ENCODE peak calls at places on chromosomes 1 and 21, in four cellular contexts. V is K562, A is HepG2, D is GM12878. S is an unnamed sample.

GRCh38 chr1:67853704-67854103 is 20.4 kb upstream of the GNG12 start:
- DNase-seq in D (no peak), A (peak), V (peak), S (peak)

GRCh38 chr1:172603816-172604215 is 55.1 kb upstream of the FASLG start:
- DNase-seq in A (no peak), D (no peak), V (no peak), S (no peak)

GRCh38 chr1:49016030-49016991 is 239.6 kb upstream of the BEND5 start:
- DNase-seq in V (no peak), A (no peak), D (no peak), S (no peak)

GRCh38 chr1:172956871-172957270 is 93.9 kb downstream of the TNFSF18 start:
- DNase-seq in V (no peak), A (no peak), D (no peak), S (peak)

GRCh38 chr21:29078884-29079765 is 5.7 kb upstream of the CCT8 start:
- DNase-seq in D (peak), V (peak), A (no peak), S (no peak)

GRCh38 chr1:232378266-232379041 is 251.5 kb downstream of the SIPA1L2 start:
- DNase-seq in A (no peak), D (no peak), V (no peak), S (no peak)

GRCh38 chr21:41725421-41726021 is 41.3 kb downstream of the RIPK4 start:
- DNase-seq in A (no peak), D (no peak), V (no peak), S (no peak)

GRCh38 chr1:195697130-195697529 is 911.1 kb downstream of the KCNT2 start:
- DNase-seq in V (no peak), D (no peak), A (no peak), S (no peak)

GRCh38 chr1:200029624-200030074 is 2.1 kb downstream of the NR5A2 start:
- DNase-seq in V (no peak), D (no peak), A (no peak), S (no peak)

GRCh38 chr1:43936470-43937151 is 3.0 kb downstream of the ARTN start:
- DNase-seq in A (peak), V (no peak), D (no peak), S (peak)

DNA sequence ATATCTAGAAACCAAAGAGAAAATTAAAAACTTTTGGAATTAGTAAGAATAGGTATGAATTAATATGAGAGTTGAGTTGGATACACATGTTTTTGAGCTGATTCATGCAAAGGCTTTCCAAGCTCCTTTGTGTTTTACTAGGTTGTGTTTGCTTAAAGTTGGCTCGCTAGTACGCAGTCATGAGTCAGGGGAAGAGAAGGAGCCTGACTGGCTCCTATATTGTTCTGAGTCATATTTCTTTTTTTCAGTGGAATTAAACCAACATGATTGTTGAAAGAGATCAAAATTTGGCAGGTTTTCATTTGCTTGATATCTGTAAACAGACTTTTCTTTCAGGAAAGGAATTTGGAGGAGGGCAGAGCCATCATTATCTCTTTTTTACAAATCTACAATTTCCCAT is 66.7 kb downstream of the MAGI3 start:
- DNase-seq in D (no peak), A (peak), V (peak), S (peak)
- TF ChIP-seq MYC in D (no peak), A (no peak), V (no peak), S (no peak)

GRCh38 chr1:201883786-201884185 is 4.9 kb upstream of the SHISA4 start:
- DNase-seq in V (peak), D (no peak), A (peak), S (peak)
- TF ChIP-seq POLR2AphosphoS5 in V (no peak), D (peak), A (no peak), S (no peak)

DNA sequence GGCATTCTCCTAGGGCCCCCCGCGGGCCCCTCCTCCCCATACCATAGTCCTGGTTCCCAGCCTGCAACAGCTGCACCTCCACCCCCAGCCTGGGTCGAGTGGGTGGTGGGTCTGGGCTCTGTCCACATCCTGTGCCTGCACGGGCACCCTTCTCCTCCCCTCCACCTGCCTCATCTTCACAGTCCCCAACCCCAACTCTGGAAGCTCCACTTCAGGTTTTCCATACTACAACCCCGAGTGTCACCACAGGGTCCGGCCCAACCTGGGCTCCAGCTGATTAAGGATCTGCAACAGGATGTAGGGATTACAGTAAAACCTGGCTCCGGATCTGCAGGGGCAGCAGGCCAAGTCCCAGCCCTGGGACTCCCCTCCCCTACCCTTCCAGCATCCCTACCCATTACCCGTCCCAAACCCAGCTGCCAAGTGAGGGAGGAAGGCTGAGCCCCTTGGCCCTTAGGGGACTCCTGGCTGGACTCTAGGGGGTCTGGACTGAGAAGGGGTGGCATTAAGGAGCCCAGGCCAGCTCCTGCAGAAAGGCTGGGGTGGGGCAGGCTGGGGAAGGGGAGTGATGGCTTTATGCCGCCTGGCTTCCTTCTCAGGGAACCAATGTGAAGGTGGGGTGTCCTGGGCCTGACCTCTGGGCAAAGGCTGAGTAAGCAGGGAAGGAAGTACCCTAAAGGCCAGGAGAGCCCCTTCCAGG is 116.8 kb downstream of the CASZ1 start:
- DNase-seq in D (no peak), V (peak), A (peak), S (peak)
- TF ChIP-seq MYC in D (no peak), V (no peak), A (no peak), S (no peak)

GRCh38 chr1:230322421-230322756 is 103.7 kb downstream of the PGBD5 start:
- DNase-seq in A (no peak), D (no peak), V (no peak), S (no peak)
- TF ChIP-seq POLR2AphosphoS5 in A (no peak), D (no peak), V (no peak), S (no peak)

GRCh38 chr1:109808703-109809102 is 45.0 kb upstream of the EPS8L3 start:
- DNase-seq in D (no peak), V (no peak), A (no peak), S (no peak)
- TF ChIP-seq MYC in D (no peak), V (no peak), A (no peak), S (no peak)

GRCh38 chr1:112685913-112686312 is 11.5 kb downstream of the MOV10 start:
- DNase-seq in A (no peak), D (no peak), V (no peak), S (no peak)
- TF ChIP-seq POLR2AphosphoS5 in A (no peak), D (no peak), V (no peak), S (no peak)

GRCh38 chr1:64484651-64485050 is 14.7 kb downstream of the CACHD1 start:
- DNase-seq in V (no peak), A (no peak), D (no peak), S (peak)

GRCh38 chr1:64480999-64481772 is 11.3 kb downstream of the CACHD1 start:
- DNase-seq in V (peak), D (no peak), A (no peak), S (peak)

GRCh38 chr1:64483711-64484454 is 14.0 kb downstream of the CACHD1 start:
- DNase-seq in A (no peak), V (no peak), D (no peak), S (no peak)

GRCh38 chr1:64482128-64482527 is 12.2 kb downstream of the CACHD1 start:
- DNase-seq in D (no peak), V (no peak), A (no peak), S (no peak)

DNA sequence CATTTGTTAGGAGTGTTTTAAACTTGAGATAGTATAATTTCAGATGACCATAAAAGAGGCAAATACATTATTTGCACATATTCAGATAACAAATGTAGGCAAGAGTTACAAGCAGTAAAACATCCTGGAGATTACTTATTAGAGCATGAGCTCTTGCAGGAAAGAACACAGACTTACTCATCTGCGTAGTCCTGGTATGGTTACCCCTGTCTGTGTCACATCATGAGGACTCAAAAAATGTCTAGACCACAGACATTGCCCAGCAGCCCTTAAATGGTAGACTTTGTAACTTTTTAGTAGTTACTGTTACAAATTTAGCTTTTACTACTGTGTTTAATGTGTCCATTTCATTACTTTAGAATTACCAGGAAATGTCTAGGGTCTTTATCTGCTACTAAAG is 12.8 kb downstream of the CACHD1 start:
- DNase-seq in A (no peak), D (no peak), V (no peak), S (no peak)
- TF ChIP-seq MYC in A (no peak), D (no peak), V (no peak), S (no peak)

DNA sequence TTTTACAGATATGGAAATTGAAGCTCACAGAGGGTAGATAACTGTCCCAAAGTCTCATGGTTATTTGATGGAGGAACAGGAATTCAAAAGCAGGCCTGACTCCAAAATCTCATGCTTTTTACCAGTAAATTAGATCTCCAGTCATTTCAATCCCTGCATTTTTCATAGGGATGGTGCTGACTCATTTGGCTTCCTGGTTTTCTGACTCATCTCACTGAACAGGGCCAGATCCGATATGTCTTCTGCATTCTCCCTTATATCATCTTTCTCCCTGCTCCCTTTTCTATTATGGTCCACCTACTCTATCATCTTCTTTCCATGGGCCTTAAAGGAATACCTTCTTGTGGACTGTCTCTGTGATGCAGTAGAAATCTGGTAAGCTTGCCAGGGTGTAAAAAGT is 187.2 kb downstream of the FGGY start:
- DNase-seq in A (no peak), V (no peak), D (no peak), S (peak)
- TF ChIP-seq POLR2AphosphoS5 in A (no peak), V (no peak), D (no peak), S (no peak)

GRCh38 chr1:167136191-167136614 is 42.3 kb downstream of the STYXL2 start:
- DNase-seq in D (no peak), V (no peak), A (no peak), S (no peak)

GRCh38 chr1:167135281-167135840 is 41.5 kb downstream of the STYXL2 start:
- DNase-seq in V (no peak), A (no peak), D (no peak), S (no peak)

GRCh38 chr1:167138703-167139102 is 44.8 kb downstream of the STYXL2 start:
- DNase-seq in D (no peak), A (no peak), V (no peak), S (no peak)

GRCh38 chr1:167141963-167142362 is 48.1 kb downstream of the STYXL2 start:
- DNase-seq in D (no peak), A (no peak), V (no peak), S (no peak)

DNA sequence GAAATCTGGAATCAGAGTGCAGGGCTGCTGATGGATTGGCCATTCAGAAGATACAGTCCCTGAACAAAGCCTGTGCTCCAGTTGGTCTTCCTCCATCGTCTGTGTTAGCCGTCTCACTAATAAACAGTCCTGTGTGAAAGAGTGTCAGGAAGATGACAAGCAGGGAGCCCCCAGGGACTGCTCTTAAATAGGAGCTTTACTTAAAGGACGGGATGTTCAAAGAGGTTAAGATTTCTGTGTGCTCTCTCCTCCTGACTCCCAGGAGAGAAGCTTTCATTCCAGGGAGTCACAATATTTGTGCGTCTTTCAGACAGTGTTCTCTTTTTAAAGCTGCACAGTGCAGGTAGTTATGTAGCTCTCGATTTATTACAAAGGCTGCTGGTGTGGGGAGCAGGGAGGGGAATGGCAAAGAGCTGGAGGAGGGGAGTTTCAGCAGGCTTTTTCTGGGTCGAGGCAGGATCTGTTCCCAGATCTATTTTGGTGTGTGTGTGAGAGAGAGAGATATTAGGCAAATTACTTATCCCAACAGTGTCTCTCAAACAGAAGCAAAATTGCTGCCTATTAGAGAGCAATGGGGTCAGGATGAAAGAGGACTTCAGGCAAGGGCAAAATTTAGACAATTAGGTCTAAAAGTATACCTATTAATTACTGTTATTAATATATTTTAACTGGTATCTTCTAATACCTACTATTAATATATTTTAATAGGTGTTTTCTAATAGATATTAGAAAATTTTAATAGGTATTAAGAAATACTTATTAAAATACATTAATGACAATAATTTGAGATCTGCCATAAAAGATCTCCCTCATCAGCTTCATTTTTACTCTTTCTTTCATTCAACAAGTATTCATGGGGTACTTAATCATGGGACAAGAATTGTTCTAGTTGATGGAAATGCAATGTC is 43.7 kb downstream of the STYXL2 start:
- DNase-seq in V (no peak), D (no peak), A (no peak), S (no peak)
- TF ChIP-seq MYC in V (no peak), D (no peak), A (no peak), S (no peak)

S was measured in endothelial cell of umbilical vein.